ENCODE peak calls at places on chromosomes 2 and 18, in eight cellular contexts. Y is upper lobe of right lung; H is CD8-positive, alpha-beta T cell; G is stomach; R is tibial artery; W is uterus; T is lower lobe of right lung; S is breast epithelium. C is an unnamed sample.

GRCh38 chr2:226464380-226464779 is 335.2 kb downstream of the IRS1 start:
- DNase-seq in T (no peak), Y (no peak), S (no peak), H (no peak), R (no peak), W (no peak), G (no peak), C (no peak)

GRCh38 chr18:21664069-21664468 is 40.5 kb downstream of the ABHD3 start:
- DNase-seq in S (no peak), W (no peak), H (no peak), Y (no peak), G (no peak), T (no peak), R (no peak), C (no peak)

GRCh38 chr18:62282188-62282629 is 42.9 kb upstream of the TNFRSF11A start:
- DNase-seq in W (no peak), S (no peak), R (no peak), H (no peak), Y (no peak), G (no peak), T (no peak), C (no peak)

GRCh38 chr2:49973917-49974368 is 819.6 kb upstream of the FSHR start:
- DNase-seq in H (peak; percentile 37), R (no peak), S (peak; percentile 59), W (peak; percentile 39), T (peak; percentile 52), Y (no peak), G (peak; percentile 45), C (no peak)

GRCh38 chr2:100853909-100854810 is 34.2 kb downstream of the NPAS2 start:
- DNase-seq in W (no peak), S (no peak), Y (peak; percentile 74), G (no peak), R (no peak), T (peak; percentile 77), H (no peak), C (no peak)

GRCh38 chr2:175036582-175037018 is 31.4 kb upstream of the CHN1 start:
- DNase-seq in S (no peak), H (no peak), T (no peak), W (no peak), R (no peak), G (no peak), Y (no peak), C (no peak)

GRCh38 chr2:225735844-225736243 is 336.3 kb downstream of the NYAP2 start:
- DNase-seq in R (no peak), Y (no peak), T (no peak), W (peak; percentile 18), H (no peak), G (no peak), S (no peak), C (no peak)

GRCh38 chr18:79494936-79495335 is 99.2 kb downstream of the NFATC1 start:
- DNase-seq in G (no peak), Y (peak; percentile 40), T (peak; percentile 20), S (peak; percentile 2), H (no peak), W (peak; percentile 11), R (peak; percentile 13), C (no peak)

GRCh38 chr2:238097201-238097987 is 2.7 kb upstream of the ESPNL start:
- DNase-seq in S (no peak), W (no peak), R (no peak), G (peak; percentile 21), H (no peak), Y (peak; percentile 59), T (no peak), C (no peak)

GRCh38 chr2:224909885-224910517 is 132.3 kb downstream of the DOCK10 start:
- DNase-seq in T (peak; percentile 71), R (peak; percentile 73), G (peak; percentile 35), H (peak; percentile 50), Y (peak; percentile 68), S (peak; percentile 67), W (peak; percentile 46), C (no peak)

GRCh38 chr2:36606925-36607324 is 9.0 kb upstream of the FEZ2 start:
- DNase-seq in H (no peak), T (no peak), G (no peak), W (no peak), Y (no peak), R (no peak), S (no peak), C (no peak)

GRCh38 chr2:7748717-7749415 is 831.7 kb downstream of the RNF144A start:
- DNase-seq in T (no peak), S (peak; percentile 84), G (no peak), Y (no peak), R (no peak), W (no peak), H (peak; percentile 44), C (no peak)

GRCh38 chr2:118119158-118119715 is 31.0 kb downstream of the INSIG2 start:
- DNase-seq in S (no peak), W (no peak), G (no peak), R (no peak), T (no peak), H (no peak), Y (no peak), C (no peak)

GRCh38 chr2:127953128-127953718 is 67.5 kb upstream of the AMMECR1L start:
- DNase-seq in W (peak; percentile 38), R (peak; percentile 54), S (no peak), Y (no peak), G (peak; percentile 64), T (peak; percentile 49), H (no peak), C (peak; percentile 11)

GRCh38 chr2:65708129-65708528 is 275.7 kb upstream of the SPRED2 start:
- DNase-seq in W (no peak), Y (no peak), G (no peak), R (no peak), S (no peak), T (no peak), H (no peak), C (no peak)

GRCh38 chr2:110115291-110116032 is at the start of gene MALL:
- DNase-seq in S (peak; percentile 64), G (peak; percentile 58), H (no peak), W (no peak), Y (peak; percentile 86), T (peak; percentile 79), R (no peak), C (no peak)

GRCh38 chr2:2721296-2721835 is 390.3 kb upstream of the MYT1L start:
- DNase-seq in G (no peak), T (peak; percentile 36), Y (no peak), H (no peak), W (no peak), R (no peak), S (no peak), C (no peak)

GRCh38 chr2:26068602-26069298 is 34.9 kb downstream of the RAB10 start:
- DNase-seq in S (no peak), W (no peak), T (no peak), G (no peak), H (peak; percentile 13), Y (no peak), R (no peak), C (no peak)

GRCh38 chr2:108412995-108413726 is 35.4 kb downstream of the SULT1C4 start:
- DNase-seq in T (no peak), Y (no peak), R (no peak), W (no peak), S (peak; percentile 67), H (no peak), G (no peak), C (no peak)

GRCh38 chr2:74304332-74305148 is 38.7 kb downstream of the SLC4A5 start:
- DNase-seq in H (no peak), R (no peak), S (no peak), Y (no peak), W (no peak), T (no peak), G (no peak), C (no peak)

GRCh38 chr2:120914839-120915521 is 179.3 kb downstream of the GLI2 start:
- DNase-seq in R (peak; percentile 81), G (peak; percentile 48), Y (peak; percentile 89), H (no peak), T (peak; percentile 77), W (peak; percentile 91), S (no peak), C (peak; percentile 83)

GRCh38 chr2:14743883-14744282 is 111.4 kb downstream of the LRATD1 start:
- DNase-seq in W (no peak), S (no peak), R (no peak), H (no peak), Y (no peak), G (no peak), T (no peak), C (no peak)

DNA sequence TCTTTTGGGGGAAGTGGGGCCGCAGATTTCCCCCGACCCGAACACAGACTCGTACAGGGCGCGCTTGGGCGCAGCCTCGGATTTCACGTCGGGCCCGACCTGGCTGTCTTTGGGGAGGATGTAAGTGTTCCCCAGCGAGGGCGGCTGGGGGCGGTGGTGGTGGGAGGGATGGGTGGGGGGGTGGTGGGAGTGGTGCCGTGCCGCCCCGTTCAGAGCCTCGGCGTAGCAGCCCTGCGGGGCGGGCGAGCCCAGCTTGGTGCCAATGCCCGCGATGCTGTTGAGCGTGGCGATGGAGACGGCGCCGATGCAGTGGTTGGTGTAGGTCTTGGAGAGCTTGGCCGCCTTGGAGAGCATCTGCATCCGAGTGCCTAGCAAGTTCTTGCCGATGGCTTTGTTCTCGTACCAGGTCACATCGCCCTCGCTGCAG is 1.5 kb downstream of the KCTD1 start:
- DNase-seq in G (no peak), T (no peak), Y (no peak), H (no peak), S (no peak), W (no peak), R (no peak), C (no peak)
- H3K4me3 ChIP-seq in G (peak overlapping the region; percentile 82), T (peak overlapping the region; percentile 77), Y (no peak overlapping the region), H (no peak overlapping the region), S (peak overlapping the region; percentile 96), W (no peak overlapping the region), R (peak overlapping the region; percentile 91), C (no peak overlapping the region)

DNA sequence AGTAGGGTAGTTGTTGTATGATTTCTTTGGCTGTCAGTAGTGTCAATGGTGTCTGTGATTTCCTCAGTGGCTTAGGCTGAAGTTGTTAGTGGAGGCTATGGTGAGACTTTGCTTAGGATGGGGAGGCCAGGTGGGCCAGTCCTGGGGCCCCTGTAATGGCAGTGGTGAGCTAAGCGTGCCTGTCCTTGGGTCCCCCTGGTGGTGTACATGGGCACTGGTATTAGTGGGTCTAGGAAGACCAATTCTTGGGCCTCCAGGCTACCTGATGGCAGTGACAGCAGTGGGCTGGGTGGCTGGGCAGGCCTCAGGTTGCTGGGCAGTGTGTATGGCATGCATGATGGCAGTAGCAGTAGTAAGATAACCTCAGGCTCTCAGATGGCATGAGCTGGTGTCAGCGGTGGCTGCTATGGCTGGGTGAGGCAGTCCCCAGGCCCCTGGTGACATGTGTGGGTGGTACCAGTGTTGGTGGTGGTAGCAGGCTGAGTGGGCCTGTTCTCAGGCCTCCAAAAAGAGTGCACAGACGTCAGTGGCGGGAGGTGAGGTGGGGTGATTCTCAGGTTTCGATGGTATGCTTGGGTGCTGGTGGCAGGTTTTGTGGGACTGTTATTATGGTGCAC is 103.2 kb downstream of the KLHL14 start:
- DNase-seq in H (no peak), S (no peak), W (no peak), Y (no peak), T (no peak), G (no peak), R (no peak), C (no peak)
- TF ChIP-seq CTCF in H (no peak), S (no peak), W (no peak), Y (no peak), T (no peak), G (no peak), R (no peak), C (no peak)

GRCh38 chr2:196324212-196324611 is 152.8 kb upstream of the STK17B start:
- DNase-seq in Y (no peak), W (no peak), T (no peak), R (no peak), S (no peak), H (no peak), G (no peak), C (no peak)
- H3K36me3 ChIP-seq in Y (no peaks in the 10 kb centered on the region), W (no peaks in the 10 kb centered on the region), T (no peaks in the 10 kb centered on the region), R (no peaks in the 10 kb centered on the region), S (no peaks in the 10 kb centered on the region), H (no peaks in the 10 kb centered on the region), G (no peaks in the 10 kb centered on the region), C (no peaks in the 10 kb centered on the region)

GRCh38 chr2:729363-729762 is 52.2 kb upstream of the TMEM18 start:
- DNase-seq in W (no peak), G (no peak), T (no peak), R (no peak), H (no peak), S (no peak), Y (no peak), C (no peak)
- H3K4me3 ChIP-seq in W (no peak overlapping the region), G (no peak overlapping the region), T (no peak overlapping the region), R (no peak overlapping the region), H (no peak overlapping the region), S (no peak overlapping the region), Y (no peak overlapping the region), C (no peak overlapping the region)

C was measured in thoracic aorta.